ENCODE peak calls at places on chromosomes 5 and 9, in ten cellular contexts. I, O, M, T, H, X, B, Q, P and W are unnamed samples.

GRCh38 chr9:133116346-133117231 is 4.5 kb downstream of the RALGDS start:
- DNase-seq in I (no peak), O (no peak), M (no peak), T (peak), H (no peak), X (no peak), B (no peak), Q (no peak), P (no peak), W (no peak)

GRCh38 chr5:145989428-145989827 is 53.0 kb downstream of the SH3RF2 start:
- DNase-seq in I (no peak), O (peak), M (no peak), T (no peak), H (no peak), X (no peak), B (no peak), Q (no peak), P (no peak), W (no peak)

GRCh38 chr5:32504923-32505596 is 60.5 kb upstream of the ZFR start:
- DNase-seq in I (no peak), O (peak), M (peak), T (no peak), H (peak), X (no peak), B (no peak), Q (no peak), P (peak), W (no peak)

GRCh38 chr5:44603496-44604272 is 205.1 kb upstream of the MRPS30 start:
- DNase-seq in I (no peak), O (no peak), M (peak), T (no peak), H (no peak), X (peak), B (no peak), Q (no peak), P (peak), W (no peak)

GRCh38 chr5:160556886-160557285 is 135.2 kb downstream of the PTTG1 start:
- DNase-seq in I (no peak), O (no peak), M (no peak), T (no peak), H (no peak), X (no peak), B (no peak), Q (no peak), P (peak), W (no peak)

GRCh38 chr5:91269198-91269597 is 113.9 kb downstream of the ARRDC3 start:
- DNase-seq in I (no peak), O (no peak), M (no peak), T (no peak), H (no peak), X (no peak), B (no peak), Q (no peak), P (no peak), W (no peak)

GRCh38 chr9:38694676-38695075 is 25.3 kb downstream of the FAM240B start:
- DNase-seq in I (no peak), O (no peak), M (no peak), T (no peak), H (no peak), X (no peak), B (no peak), Q (no peak), P (no peak), W (no peak)

GRCh38 chr5:125372694-125373621 is 626.5 kb upstream of the ZNF608 start:
- DNase-seq in I (no peak), O (peak), M (peak), T (no peak), H (peak), X (peak), B (no peak), Q (no peak), P (peak), W (no peak)

GRCh38 chr5:133668458-133668857 is 56.1 kb upstream of the FSTL4 start:
- DNase-seq in I (no peak), O (no peak), M (no peak), T (no peak), H (no peak), X (no peak), B (no peak), Q (no peak), P (no peak), W (no peak)

GRCh38 chr9:92968081-92968480 is 20.8 kb downstream of the FGD3 start:
- DNase-seq in I (no peak), O (no peak), M (no peak), T (no peak), H (no peak), X (no peak), B (no peak), Q (peak), P (no peak), W (no peak)

GRCh38 chr5:77076961-77077820 is 9.9 kb downstream of the ZBED3 start:
- DNase-seq in I (peak), O (peak), M (peak), T (peak), H (no peak), X (peak), B (no peak), Q (peak), P (peak), W (peak)

GRCh38 chr9:4114569-4115505 is 185.0 kb downstream of the GLIS3 start:
- DNase-seq in I (no peak), O (peak), M (no peak), T (no peak), H (no peak), X (no peak), B (no peak), Q (no peak), P (no peak), W (no peak)

GRCh38 chr9:12697719-12698118 is 4.5 kb downstream of the TYRP1 start:
- DNase-seq in I (no peak), O (no peak), M (no peak), T (no peak), H (no peak), X (no peak), B (no peak), Q (no peak), P (peak), W (no peak)

GRCh38 chr9:33329996-33330395 is 39.7 kb downstream of the NFX1 start:
- DNase-seq in I (no peak), O (peak), M (no peak), T (no peak), H (no peak), X (no peak), B (no peak), Q (no peak), P (peak), W (no peak)

GRCh38 chr5:61052870-61053269 is 107.9 kb downstream of the NDUFAF2 start:
- DNase-seq in I (no peak), O (peak), M (no peak), T (no peak), H (peak), X (no peak), B (no peak), Q (no peak), P (peak), W (no peak)

GRCh38 chr5:130471-131175 is 38.7 kb downstream of the PLEKHG4B start:
- DNase-seq in I (no peak), O (peak), M (no peak), T (no peak), H (no peak), X (no peak), B (no peak), Q (no peak), P (peak), W (no peak)

DNA sequence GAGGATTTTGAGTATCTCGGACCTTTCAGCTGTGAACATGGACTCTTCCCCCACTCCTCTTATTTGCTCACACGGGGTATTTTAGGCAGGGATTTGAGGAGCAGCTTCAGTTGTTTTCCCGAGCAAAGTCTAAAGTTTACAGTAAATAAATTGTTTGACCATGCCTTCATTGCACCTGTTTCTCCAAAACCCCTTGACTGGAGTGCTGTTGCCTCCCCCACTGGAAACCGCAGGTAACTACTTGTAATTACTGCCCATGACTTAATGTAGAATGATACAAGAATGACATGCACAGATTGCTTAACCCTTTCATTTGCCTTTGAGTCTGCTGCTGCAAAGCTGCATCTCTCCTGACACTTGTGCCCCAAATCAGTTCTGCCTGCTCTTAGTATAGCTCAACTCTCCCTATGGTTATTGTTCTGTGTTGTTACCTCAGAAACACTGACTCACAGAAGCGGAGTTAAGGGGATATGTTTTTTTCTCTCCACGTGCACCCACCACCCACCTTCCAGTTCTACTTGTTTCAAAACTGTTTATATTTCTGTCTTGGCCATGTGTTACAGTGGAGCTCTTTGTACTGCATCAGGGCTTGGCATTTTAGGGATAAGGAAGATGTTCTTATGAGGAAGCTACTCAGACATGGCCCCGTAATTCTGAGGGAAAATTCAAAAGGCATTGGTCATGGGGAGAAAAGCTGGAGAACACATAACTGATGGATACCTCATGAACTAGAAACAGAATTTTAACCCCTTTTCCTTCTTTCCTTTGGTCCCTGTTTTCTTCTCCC is 2.2 kb downstream of the ADRB2 start:
- DNase-seq in I (no peak), O (no peak), M (no peak), T (no peak), H (no peak), X (peak), B (no peak), Q (no peak), P (peak), W (no peak)
- TF ChIP-seq CTCF in I (no peak), O (peak), M (no peak), T (no peak), H (no peak), X (peak), B (no peak), Q (no peak), P (peak), W (no peak)

GRCh38 chr9:102434545-102434944 is 560.6 kb upstream of the CYLC2 start:
- DNase-seq in I (no peak), O (no peak), M (no peak), T (no peak), H (no peak), X (no peak), B (no peak), Q (no peak), P (no peak), W (no peak)
- TF ChIP-seq CTCF in I (no peak), O (no peak), M (no peak), T (no peak), H (no peak), X (no peak), B (no peak), Q (no peak), P (no peak), W (no peak)

DNA sequence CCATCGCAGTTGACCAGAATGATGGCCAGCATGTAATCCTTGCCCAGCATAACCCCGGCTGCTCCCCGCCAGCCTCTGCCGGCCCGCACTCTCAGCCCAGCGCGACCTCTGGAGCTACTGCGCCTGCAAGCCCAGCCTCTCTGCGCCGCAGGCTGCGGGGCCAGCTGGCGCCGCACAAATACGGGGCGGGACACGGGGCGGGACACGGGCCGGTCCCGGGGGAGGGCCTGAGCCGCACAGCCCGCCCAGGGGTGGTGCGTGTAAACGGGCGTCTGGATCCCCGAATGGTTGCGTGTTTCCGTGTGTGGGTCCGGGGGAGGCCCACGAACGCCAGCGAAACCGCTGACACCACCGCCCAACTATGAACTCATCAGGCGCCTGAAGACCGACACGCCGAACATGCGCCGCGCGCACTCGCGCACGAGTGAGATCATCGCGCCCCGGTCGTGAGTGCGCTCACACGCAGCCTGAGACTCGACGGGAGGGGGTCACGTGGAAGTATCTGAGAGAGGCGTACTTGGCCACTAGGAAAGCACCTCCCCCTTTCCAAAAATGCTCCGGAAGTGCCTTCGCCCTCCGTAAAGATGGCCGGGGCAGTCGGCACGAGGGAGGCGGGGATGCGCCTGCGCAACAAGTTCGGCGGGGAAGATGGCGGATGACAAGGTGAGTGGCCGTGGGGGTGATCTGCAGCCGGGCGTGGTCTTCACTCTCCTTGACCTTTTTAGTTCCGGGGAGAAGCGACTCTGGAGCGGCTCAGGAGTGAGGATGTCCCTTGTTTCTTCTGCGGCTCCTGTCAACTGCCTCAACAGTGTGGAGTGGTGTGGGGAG is at the start of the genes APBB3 and SLC35A4:
- DNase-seq in I (peak), O (peak), M (peak), T (peak), H (peak), X (peak), B (peak), Q (peak), P (peak), W (peak)
- TF ChIP-seq CTCF in I (no peak), O (no peak), M (no peak), T (no peak), H (no peak), X (no peak), B (no peak), Q (no peak), P (no peak), W (no peak)

GRCh38 chr9:89309608-89310485 is 1.1 kb upstream of the CKS2 start:
- DNase-seq in I (no peak), O (no peak), M (no peak), T (no peak), H (no peak), X (peak), B (no peak), Q (no peak), P (no peak), W (no peak)

GRCh38 chr9:89311346-89312153 is 555 bp downstream of the CKS2 start:
- DNase-seq in I (no peak), O (no peak), M (no peak), T (peak), H (no peak), X (peak), B (peak), Q (no peak), P (no peak), W (no peak)

GRCh38 chr9:89309166-89309565 is 1.8 kb upstream of the CKS2 start:
- DNase-seq in I (no peak), O (no peak), M (no peak), T (no peak), H (no peak), X (no peak), B (no peak), Q (no peak), P (no peak), W (no peak)

GRCh38 chr9:89312154-89312616 is 1.2 kb downstream of the CKS2 start:
- DNase-seq in I (no peak), O (no peak), M (no peak), T (no peak), H (no peak), X (peak), B (no peak), Q (no peak), P (peak), W (no peak)

GRCh38 chr9:89310486-89311345 is at the start of gene CKS2:
- DNase-seq in I (peak), O (peak), M (peak), T (peak), H (peak), X (peak), B (peak), Q (peak), P (peak), W (peak)
- TF ChIP-seq CTCF in I (no peak), O (no peak), M (no peak), T (no peak), H (no peak), X (peak), B (no peak), Q (no peak), P (no peak), W (no peak)